ENCODE peak calls at places on chromosomes 2 and 18, in six cellular contexts. B is heart left ventricle, T is cardiac muscle cell, M is breast epithelium, G is A549, R is tibial artery. H is an unnamed sample. For H3K4me1, the result is how much of the 10 kb centered on the place peaks cover.

GRCh38 chr2:56816666-56817065 is 632.9 kb downstream of the CCDC85A start:
- DNase-seq in B (no peak), T (no peak), M (no peak), G (no peak), R (no peak), H (no peak)

GRCh38 chr2:201129044-201129505 is 13.1 kb downstream of the CFLAR start:
- DNase-seq in B (no peak), T (no peak), M (no peak), G (no peak), R (no peak), H (no peak)

GRCh38 chr18:74331404-74331803 is 15.8 kb downstream of the C18orf63 start:
- DNase-seq in B (no peak), T (peak), M (no peak), G (peak), R (no peak), H (no peak)

GRCh38 chr18:55838841-55839240 is 250.8 kb upstream of the TCF4 start:
- DNase-seq in B (no peak), T (no peak), M (no peak), G (no peak), R (no peak), H (no peak)

GRCh38 chr2:222878877-222879601 is 18.2 kb downstream of the ACSL3 start:
- DNase-seq in B (no peak), T (no peak), M (no peak), G (peak), R (no peak), H (no peak)

GRCh38 chr2:218397502-218398436 is 1.9 kb upstream of the CTDSP1 start:
- DNase-seq in B (peak), T (peak), M (no peak), G (peak), R (peak), H (no peak)

GRCh38 chr2:198072655-198073054 is 268.3 kb downstream of the PLCL1 start:
- DNase-seq in B (no peak), T (no peak), M (no peak), G (no peak), R (no peak), H (no peak)

GRCh38 chr2:218996937-218997336 is 3.7 kb upstream of the CRYBA2 start:
- DNase-seq in B (no peak), T (no peak), M (no peak), G (no peak), R (no peak), H (no peak)

GRCh38 chr2:41267929-41268659 is 779.7 kb upstream of the PKDCC start:
- DNase-seq in B (no peak), T (no peak), M (no peak), G (no peak), R (no peak), H (no peak)

GRCh38 chr2:162732946-162733698 is 105.4 kb downstream of the KCNH7 start:
- DNase-seq in B (no peak), T (no peak), M (no peak), G (no peak), R (no peak), H (no peak)

GRCh38 chr18:8798996-8799395 is 93.6 kb downstream of the MTCL1 start:
- DNase-seq in B (peak), T (no peak), M (no peak), G (no peak), R (no peak), H (no peak)

GRCh38 chr2:24577481-24577880 is 86.4 kb downstream of the NCOA1 start:
- DNase-seq in B (no peak), T (no peak), M (no peak), G (no peak), R (no peak), H (no peak)

GRCh38 chr2:130389783-130390182 is 33.9 kb downstream of the PTPN18 start:
- DNase-seq in B (no peak), T (no peak), M (no peak), G (no peak), R (no peak), H (no peak)

GRCh38 chr2:20348542-20348941 is 2.1 kb downstream of the PUM2 start:
- DNase-seq in B (no peak), T (no peak), M (no peak), G (no peak), R (no peak), H (no peak)

GRCh38 chr2:11752906-11753305 is 6.5 kb downstream of the LPIN1 start:
- DNase-seq in B (no peak), T (peak), M (no peak), G (no peak), R (no peak), H (no peak)

GRCh38 chr18:3236470-3236869 is 11.1 kb upstream of the MYL12A start:
- DNase-seq in B (no peak), T (no peak), M (no peak), G (no peak), R (no peak), H (no peak)

GRCh38 chr2:48247171-48247570 is 282.8 kb upstream of the STON1 start:
- DNase-seq in B (no peak), T (no peak), M (no peak), G (no peak), R (no peak), H (no peak)

GRCh38 chr2:44768438-44769236 is 172.9 kb upstream of the SIX3 start:
- DNase-seq in B (no peak), T (peak), M (no peak), G (no peak), R (no peak), H (no peak)

GRCh38 chr2:196821195-196821594 is 12.0 kb upstream of the C2orf66 start:
- DNase-seq in B (no peak), T (no peak), M (no peak), G (no peak), R (no peak), H (no peak)

GRCh38 chr18:58601468-58602266 is 27.2 kb downstream of the ALPK2 start:
- DNase-seq in B (no peak), T (no peak), M (no peak), G (no peak), R (no peak), H (no peak)
- TF ChIP-seq CTCF in B (no peak), T (no peak), M (no peak), G (no peak), R (no peak), H (no peak)

GRCh38 chr18:21291106-21291505 is 49.1 kb downstream of the GREB1L start:
- DNase-seq in B (no peak), T (no peak), M (no peak), G (no peak), R (no peak), H (no peak)
- H3K27ac ChIP-seq in B (no peak), T (no peak), M (no peak), G (no peak), R (no peak), H (no peak)

GRCh38 chr2:37394986-37395555 is 50.6 kb downstream of the QPCT start:
- DNase-seq in B (no peak), T (no peak), M (no peak), G (no peak), R (no peak), H (no peak)
- H3K4me1 ChIP-seq in B (under half), T (under half), M (under half), G (under half), R (under half), H (under half)

DNA sequence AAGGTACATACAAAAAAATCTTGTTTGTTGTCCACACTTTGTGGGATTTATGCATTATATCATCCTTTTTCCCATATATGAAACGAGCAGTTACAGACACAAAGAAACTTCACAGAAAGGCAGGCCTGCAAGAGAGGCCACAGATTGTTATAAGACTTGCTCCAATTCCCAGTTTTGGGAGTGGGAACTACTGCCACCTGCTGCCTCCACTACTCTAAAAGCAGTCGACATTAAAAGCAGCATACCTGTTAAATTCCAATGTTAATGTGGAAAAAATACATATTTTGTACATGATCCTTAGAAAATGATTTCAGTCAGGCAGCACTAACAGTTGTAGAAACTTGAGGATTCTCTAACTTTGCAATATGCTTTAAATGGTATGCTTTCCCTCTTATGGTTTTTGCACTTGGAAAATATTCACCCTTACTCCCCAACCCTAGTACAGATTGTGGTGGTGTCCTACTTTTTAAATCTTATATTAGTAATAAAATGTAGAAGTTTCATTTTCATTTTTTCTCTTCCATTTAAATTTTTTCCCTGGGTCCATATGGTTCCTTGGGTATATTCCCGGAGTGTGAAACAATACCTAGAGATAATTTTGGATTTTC is 37.9 kb downstream of the SLC38A11 start:
- DNase-seq in B (peak), T (peak), M (no peak), G (peak), R (peak), H (no peak)
- TF ChIP-seq CTCF in B (peak), T (peak), M (peak), G (peak), R (peak), H (peak)

DNA sequence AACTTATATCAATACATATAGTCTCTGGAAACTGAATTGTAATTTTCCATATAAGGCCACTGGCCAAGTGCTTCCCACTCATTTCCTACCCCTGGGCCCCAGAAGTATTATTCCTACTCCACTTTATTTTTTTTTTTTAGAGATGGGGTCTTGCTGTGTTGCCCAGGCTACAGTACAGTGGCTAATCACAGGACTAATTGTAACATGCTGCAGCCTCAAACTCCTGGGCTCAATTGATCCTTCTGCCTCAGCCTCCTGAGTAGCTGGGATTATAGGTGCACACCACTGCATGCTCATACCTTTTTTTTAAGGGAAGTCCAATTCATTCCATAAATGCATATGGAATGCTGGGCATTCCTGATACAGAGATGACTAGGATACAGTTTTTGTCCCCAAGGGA is 6.4 kb upstream of the CNNM4 start:
- DNase-seq in B (no peak), T (no peak), M (no peak), G (no peak), R (no peak), H (no peak)
- H3K27ac ChIP-seq in B (no peak), T (no peak), M (no peak), G (no peak), R (no peak), H (no peak)

GRCh38 chr2:235500110-235500760 is 6.4 kb downstream of the AGAP1 start:
- DNase-seq in B (no peak), T (no peak), M (no peak), G (no peak), R (no peak), H (no peak)

GRCh38 chr2:235498556-235499305 is 4.9 kb downstream of the AGAP1 start:
- DNase-seq in B (no peak), T (no peak), M (no peak), G (no peak), R (no peak), H (no peak)

GRCh38 chr2:235500761-235501662 is 7.2 kb downstream of the AGAP1 start:
- DNase-seq in B (no peak), T (no peak), M (no peak), G (peak), R (no peak), H (no peak)

GRCh38 chr2:235497096-235497495 is 3.3 kb downstream of the AGAP1 start:
- DNase-seq in B (no peak), T (no peak), M (no peak), G (no peak), R (no peak), H (no peak)

GRCh38 chr2:235499306-235499812 is 5.5 kb downstream of the AGAP1 start:
- DNase-seq in B (no peak), T (no peak), M (no peak), G (no peak), R (no peak), H (no peak)
- H3K4me1 ChIP-seq in B (half or more), T (half or more), M (under half), G (half or more), R (under half), H (under half)

DNA sequence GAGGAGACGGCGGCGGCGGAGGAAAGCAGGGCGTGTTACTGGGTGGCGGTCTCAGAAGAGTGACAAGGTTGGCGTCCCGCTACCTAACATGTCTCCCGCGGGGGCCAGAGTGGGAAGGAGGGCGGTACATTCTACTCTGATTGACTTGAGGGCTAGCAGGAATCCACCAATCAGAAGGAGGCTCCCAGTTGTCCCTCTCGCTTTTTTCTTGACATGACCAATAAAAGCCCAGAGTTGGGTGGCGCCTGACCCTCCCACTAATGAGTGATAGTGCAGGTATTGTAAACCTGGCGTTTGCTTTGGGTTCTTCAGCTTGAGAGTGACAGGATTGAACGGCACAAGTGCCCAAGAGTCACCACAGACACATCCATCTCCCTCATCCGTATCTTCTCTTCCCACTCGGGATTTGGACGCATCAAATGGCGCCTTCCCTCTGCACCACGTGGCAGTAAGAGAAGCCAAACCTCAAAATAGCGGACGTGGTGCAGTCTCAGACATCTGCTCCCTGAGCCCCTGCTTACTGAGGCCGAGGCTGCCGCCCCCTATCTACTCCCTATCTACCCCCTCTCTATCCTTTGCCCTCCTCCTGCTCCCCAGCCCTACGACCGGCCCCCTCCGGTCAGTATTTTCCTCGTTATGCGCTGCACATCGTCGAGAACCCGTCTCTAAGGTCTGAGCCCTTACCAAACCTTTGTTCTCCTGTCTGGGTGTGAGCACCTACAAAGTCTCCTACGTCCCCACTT is 746 bp upstream of the FAM161A start:
- DNase-seq in B (peak), T (peak), M (peak), G (peak), R (peak), H (peak)
- TF ChIP-seq CTCF in B (no peak), T (no peak), M (no peak), G (no peak), R (no peak), H (peak)

GRCh38 chr18:37550118-37550875 is 15.3 kb downstream of the CELF4 start:
- DNase-seq in B (no peak), T (no peak), M (no peak), G (no peak), R (no peak), H (no peak)
- H3K27ac ChIP-seq in B (no peak), T (no peak), M (no peak), G (no peak), R (no peak), H (no peak)

GRCh38 chr2:73101626-73102256 is 11.0 kb downstream of the RAB11FIP5 start:
- DNase-seq in B (peak), T (no peak), M (no peak), G (no peak), R (no peak), H (no peak)

GRCh38 chr2:73100956-73101355 is 11.8 kb downstream of the RAB11FIP5 start:
- DNase-seq in B (peak), T (no peak), M (no peak), G (no peak), R (no peak), H (no peak)

GRCh38 chr2:73103018-73103542 is 9.7 kb downstream of the RAB11FIP5 start:
- DNase-seq in B (peak), T (no peak), M (no peak), G (no peak), R (no peak), H (no peak)

GRCh38 chr2:73095910-73096309 is 16.8 kb downstream of the RAB11FIP5 start:
- DNase-seq in B (no peak), T (no peak), M (no peak), G (no peak), R (no peak), H (no peak)

DNA sequence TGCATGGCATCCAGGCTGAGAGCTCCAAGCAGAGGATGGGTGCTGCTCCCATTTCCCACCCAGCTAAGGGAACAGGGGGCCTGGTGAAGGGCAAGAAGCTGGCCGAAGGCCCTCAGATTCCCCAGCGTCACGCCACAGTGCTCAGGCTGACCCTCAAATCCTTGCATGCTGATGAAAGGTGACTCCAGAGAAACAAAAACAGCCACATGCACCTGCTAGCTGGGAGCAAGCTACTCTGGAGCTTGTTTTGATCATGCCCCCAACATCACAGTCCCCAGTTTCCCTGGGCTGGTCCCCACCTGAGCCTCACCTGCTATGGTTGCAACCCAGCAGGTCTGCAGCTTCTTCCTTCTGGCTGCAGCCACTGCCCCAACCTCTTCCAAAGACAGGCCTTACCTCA is 13.3 kb downstream of the RAB11FIP5 start:
- DNase-seq in B (peak), T (no peak), M (no peak), G (no peak), R (no peak), H (no peak)
- H3K4me1 ChIP-seq in B (under half), T (under half), M (under half), G (under half), R (under half), H (under half)

H was measured in esophagus squamous epithelium.